ENCODE peak calls at places on chromosome 19, in seven cellular contexts. D, A, X, N, W, Z and E are unnamed samples.

GRCh38 chr19:33464010-33464732 is 57.4 kb downstream of the PEPD start:
- DNase-seq in D (no peak), A (no peak), X (no peak), N (no peak), W (no peak), Z (no peak), E (no peak)

GRCh38 chr19:12202250-12202649 is 39.4 kb downstream of the ZNF136 start:
- DNase-seq in D (no peak), A (peak), X (no peak), N (no peak), W (no peak), Z (no peak), E (no peak)

GRCh38 chr19:32539240-32539916 is 41.6 kb upstream of the PDCD5 start:
- DNase-seq in D (no peak), A (no peak), X (peak), N (no peak), W (no peak), Z (no peak), E (no peak)

GRCh38 chr19:54209058-54209747 is 8.5 kb downstream of the RPS9 start:
- DNase-seq in D (no peak), A (peak), X (no peak), N (no peak), W (no peak), Z (no peak), E (peak)

GRCh38 chr19:1271528-1272422 is 2.6 kb downstream of the CIRBP start:
- DNase-seq in D (no peak), A (no peak), X (no peak), N (no peak), W (no peak), Z (no peak), E (no peak)

GRCh38 chr19:48568345-48568886 is 16.4 kb downstream of the SULT2B1 start:
- DNase-seq in D (no peak), A (peak), X (no peak), N (no peak), W (no peak), Z (no peak), E (peak)

GRCh38 chr19:8973501-8974091 is 36.6 kb downstream of the MUC16 start:
- DNase-seq in D (no peak), A (peak), X (no peak), N (no peak), W (no peak), Z (peak), E (no peak)

GRCh38 chr19:49682274-49682673 is 5.2 kb downstream of the PRMT1 start:
- DNase-seq in D (no peak), A (no peak), X (no peak), N (no peak), W (no peak), Z (no peak), E (no peak)

GRCh38 chr19:41351339-41352245 is 2.1 kb downstream of the TGFB1 start:
- DNase-seq in D (peak), A (peak), X (peak), N (no peak), W (no peak), Z (peak), E (peak)

GRCh38 chr19:19461671-19462622 is 53.4 kb downstream of the TSSK6 start:
- DNase-seq in D (no peak), A (peak), X (peak), N (peak), W (peak), Z (no peak), E (no peak)

GRCh38 chr19:14147797-14148605 is 11.6 kb upstream of the ASF1B start:
- DNase-seq in D (peak), A (peak), X (peak), N (peak), W (peak), Z (peak), E (peak)

GRCh38 chr19:55259540-55260210 is 858 bp upstream of the PPP6R1 start:
- DNase-seq in D (no peak), A (peak), X (peak), N (peak), W (no peak), Z (no peak), E (no peak)

GRCh38 chr19:39032164-39032918 is at the start of gene FBXO27:
- DNase-seq in D (peak), A (peak), X (peak), N (peak), W (no peak), Z (peak), E (peak)

GRCh38 chr19:39310558-39311311 is 9.9 kb downstream of the LRFN1 start:
- DNase-seq in D (no peak), A (peak), X (no peak), N (no peak), W (no peak), Z (no peak), E (no peak)